ENCODE peak calls at places on chromosomes 13 and 19, in four cellular contexts. E is GM12878, B is HL-60, M is K562. T is an unnamed sample.

GRCh38 chr19:42276821-42277220 is 7.8 kb downstream of the CIC start:
- DNase-seq in B (no peak), M (no peak), E (no peak), T (no peak)

GRCh38 chr19:38142176-38143035 is 81.6 kb downstream of the DPF1 start:
- DNase-seq in B (no peak), E (no peak), M (peak), T (peak)

GRCh38 chr19:53612762-53613526 is 18.9 kb upstream of the DPRX start:
- DNase-seq in M (no peak), E (no peak), B (no peak), T (no peak)

GRCh38 chr13:40031031-40031430 is 375.6 kb downstream of the COG6 start:
- DNase-seq in B (no peak), E (no peak), M (no peak), T (no peak)

GRCh38 chr13:108227651-108228272 is 9.6 kb downstream of the ABHD13 start:
- DNase-seq in M (peak), E (no peak), B (no peak), T (no peak)

GRCh38 chr13:26022538-26023292 is 29.1 kb downstream of the SHISA2 start:
- DNase-seq in M (no peak), B (no peak), E (no peak), T (no peak)

GRCh38 chr13:32179708-32180107 is 135.5 kb downstream of the ZAR1L start:
- DNase-seq in B (no peak), M (no peak), E (no peak), T (no peak)

GRCh38 chr19:376111-376470 is 31.5 kb upstream of the MIER2 start:
- DNase-seq in M (no peak), B (no peak), E (no peak), T (no peak)

GRCh38 chr13:31282741-31283455 is 83.1 kb downstream of the B3GLCT start:
- DNase-seq in B (no peak), M (no peak), E (no peak), T (no peak)

GRCh38 chr13:76454991-76455390 is 431.2 kb downstream of the KCTD12 start:
- DNase-seq in B (no peak), M (no peak), E (no peak), T (no peak)

GRCh38 chr13:110182003-110182402 is 125.0 kb downstream of the COL4A1 start:
- DNase-seq in M (no peak), E (no peak), B (no peak), T (no peak)

GRCh38 chr13:21043898-21044297 is 17.5 kb downstream of the LATS2 start:
- DNase-seq in B (no peak), M (no peak), E (no peak), T (no peak)

GRCh38 chr19:46902402-46902766 is 41.6 kb downstream of the ARHGAP35 start:
- DNase-seq in B (no peak), E (no peak), M (no peak), T (no peak)

GRCh38 chr13:40206241-40207109 is 460.0 kb downstream of the FOXO1 start:
- DNase-seq in B (no peak), E (peak), M (no peak), T (no peak)

GRCh38 chr19:45419396-45419795 is 4.3 kb downstream of the ERCC1 start:
- DNase-seq in E (no peak), B (peak), M (no peak), T (peak)

GRCh38 chr19:5046339-5047039 is 77.6 kb downstream of the KDM4B start:
- DNase-seq in E (no peak), B (no peak), M (no peak), T (no peak)

GRCh38 chr13:44373601-44374347 is at the start of gene SERP2:
- DNase-seq in M (no peak), E (no peak), B (no peak), T (no peak)

GRCh38 chr13:97202761-97203160 is 19.4 kb upstream of the MBNL2 start:
- DNase-seq in E (no peak), M (no peak), B (no peak), T (no peak)

GRCh38 chr19:46486358-46486757 is 9.3 kb downstream of the PNMA8B start:
- DNase-seq in E (no peak), B (no peak), M (no peak), T (no peak)

GRCh38 chr19:1935484-1936208 is 5.3 kb upstream of the CSNK1G2 start:
- DNase-seq in B (peak), M (peak), E (no peak), T (no peak)

GRCh38 chr13:73748404-73748803 is 385.8 kb downstream of the KLF12 start:
- DNase-seq in B (no peak), E (no peak), M (no peak), T (no peak)

DNA sequence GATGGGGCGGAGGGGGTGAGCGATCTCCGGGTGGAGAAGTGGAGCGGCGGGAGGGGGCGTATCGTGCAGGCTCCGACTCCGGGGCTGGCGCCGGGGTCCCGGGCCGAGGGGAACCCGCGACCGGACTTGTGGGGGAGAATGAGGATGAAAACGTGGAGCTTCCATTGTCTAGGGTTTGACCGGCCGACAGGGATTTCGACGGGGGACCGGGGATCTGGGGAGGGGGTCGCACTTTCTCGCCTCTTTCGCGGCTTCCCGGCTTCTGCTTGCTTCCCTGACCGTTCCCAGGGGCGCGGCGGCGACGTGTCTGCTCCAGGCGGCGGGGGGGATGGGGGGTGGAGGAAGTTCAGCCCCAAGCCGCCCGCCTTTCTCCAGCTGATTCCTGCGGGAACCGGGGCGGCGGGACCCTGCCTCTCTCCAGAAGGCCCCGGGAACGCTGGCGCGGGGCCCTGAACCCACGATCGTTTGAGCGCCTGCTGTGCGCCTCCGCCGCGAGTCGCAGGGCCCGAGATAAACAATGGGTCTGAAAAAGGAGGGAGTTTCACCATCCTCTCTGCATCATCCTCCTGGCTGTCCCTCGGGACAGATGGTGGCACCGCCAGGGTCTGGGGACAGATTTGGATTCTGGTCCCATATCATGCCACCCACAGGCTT is 790 bp downstream of the TPM4 start:
- DNase-seq in M (no peak), B (no peak), E (no peak), T (no peak)
- TF ChIP-seq SPI1 in M (no peak), B (no peak), E (no peak), T (no peak)

GRCh38 chr13:99864627-99864990 is 107.0 kb downstream of the ZIC5 start:
- DNase-seq in E (no peak), M (no peak), B (no peak), T (no peak)
- TF ChIP-seq SPI1 in E (no peak), M (no peak), B (no peak), T (no peak)

GRCh38 chr13:64239372-64239771 is 2823.7 kb upstream of the PCDH20 start:
- DNase-seq in E (no peak), M (no peak), B (no peak), T (no peak)
- TF ChIP-seq SPI1 in E (no peak), M (no peak), B (no peak), T (no peak)

DNA sequence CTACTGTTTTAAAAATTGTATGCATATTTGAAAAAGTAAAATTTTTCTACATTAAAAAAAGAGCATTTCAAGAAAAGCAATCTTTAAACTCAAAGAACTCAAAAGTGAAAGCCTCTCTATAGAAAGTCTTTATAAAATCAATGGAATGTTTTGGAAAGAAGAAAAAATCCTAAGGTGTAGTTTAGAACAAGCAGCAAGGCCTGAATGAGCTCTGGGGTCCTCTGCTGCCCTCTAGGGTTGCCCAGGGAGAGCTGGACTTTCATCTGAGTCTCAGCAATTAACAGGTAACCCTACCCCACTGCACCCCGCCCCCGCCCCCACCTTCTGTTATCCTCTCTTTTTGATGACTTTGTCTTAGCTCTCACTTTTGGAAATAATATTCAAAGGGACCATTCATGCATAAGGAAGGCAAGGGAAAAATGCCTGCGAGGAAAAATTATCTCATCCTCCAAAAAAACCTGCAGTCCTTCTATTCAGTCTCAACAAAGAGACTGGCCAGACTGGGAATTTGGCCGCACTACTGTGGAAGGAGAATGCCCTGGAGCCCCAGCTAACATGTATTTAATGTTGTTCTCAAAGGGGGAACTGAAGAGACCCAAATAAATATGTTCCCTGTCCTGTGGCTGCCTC is 24.1 kb downstream of the SLC25A30 start:
- DNase-seq in E (no peak), B (no peak), M (peak), T (no peak)
- TF ChIP-seq SPI1 in E (no peak), B (no peak), M (no peak), T (no peak)

DNA sequence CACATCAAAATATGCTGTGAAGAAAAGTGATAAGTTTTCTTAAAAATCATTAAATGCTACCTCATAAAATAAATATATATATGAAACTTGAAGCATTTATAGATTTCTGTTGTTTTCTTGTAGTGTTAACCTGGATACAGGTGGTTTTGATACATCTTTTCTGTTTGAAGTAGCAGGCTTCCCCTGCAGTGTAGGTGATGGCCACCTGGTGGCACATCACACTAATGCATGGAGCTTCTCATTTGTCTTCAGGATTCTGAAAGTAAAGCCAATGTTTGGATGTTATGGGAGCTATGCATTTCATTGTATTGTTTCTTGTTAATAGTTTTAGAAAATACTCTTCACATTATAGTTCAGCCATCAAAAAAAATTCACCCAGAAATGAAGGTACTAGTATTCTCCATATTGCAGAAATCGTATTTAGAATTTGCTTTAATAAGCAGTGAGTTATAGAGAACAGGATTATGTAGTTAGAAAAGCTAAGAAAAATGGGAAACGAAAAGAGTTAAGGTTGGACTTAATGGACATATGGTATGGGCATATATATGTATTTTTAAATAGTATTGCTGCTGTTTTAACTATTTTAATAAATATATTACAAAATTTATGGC is 18.7 kb downstream of the GPR180 start:
- DNase-seq in E (no peak), M (peak), B (no peak), T (no peak)
- TF ChIP-seq SPI1 in E (no peak), M (no peak), B (no peak), T (no peak)

GRCh38 chr19:17826508-17827056 is 5.3 kb upstream of the INSL3 start:
- DNase-seq in B (no peak), E (no peak), M (no peak), T (no peak)

GRCh38 chr19:17830567-17831418 is 9.5 kb upstream of the INSL3 start:
- DNase-seq in B (no peak), E (no peak), M (peak), T (peak)

GRCh38 chr19:17832443-17833208 is 11.3 kb upstream of the INSL3 start:
- DNase-seq in B (no peak), E (no peak), M (no peak), T (no peak)

GRCh38 chr19:17831419-17831888 is 10.1 kb upstream of the INSL3 start:
- DNase-seq in M (no peak), B (no peak), E (no peak), T (no peak)

GRCh38 chr19:17829855-17830566 is 8.7 kb upstream of the INSL3 start:
- DNase-seq in B (no peak), E (no peak), M (peak), T (no peak)
- TF ChIP-seq SPI1 in B (no peak), E (no peak), M (no peak), T (no peak)

DNA sequence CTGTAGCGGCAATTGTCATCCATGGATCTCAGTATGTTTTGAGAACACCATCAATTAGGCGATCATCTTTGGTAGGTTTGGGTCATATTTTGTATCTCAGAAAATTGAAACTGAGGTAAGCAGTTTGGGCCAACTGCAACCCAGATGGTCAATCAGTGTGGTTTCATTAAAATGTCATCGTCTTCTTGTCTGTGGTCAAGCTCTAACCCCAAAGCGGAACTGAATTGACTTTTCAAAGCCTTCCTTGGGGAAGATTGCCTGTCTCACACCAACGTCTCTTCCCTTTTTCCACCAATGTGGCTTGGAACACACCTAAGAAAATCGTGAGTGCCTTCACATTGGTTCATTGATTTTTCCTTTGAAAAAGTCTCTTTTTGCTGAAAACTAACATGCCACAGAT is 56.3 kb upstream of the UBAC2 start:
- DNase-seq in B (peak), E (no peak), M (no peak), T (no peak)
- TF ChIP-seq SPI1 in B (peak), E (peak), M (peak), T (peak)

GRCh38 chr13:113748862-113749451 is 10.1 kb upstream of the TMEM255B start:
- DNase-seq in M (no peak), B (no peak), E (no peak), T (no peak)
- TF ChIP-seq SPI1 in M (no peak), B (no peak), E (no peak), T (no peak)